ENCODE peak calls at places on chromosome 20, in four cellular contexts. C is CD8-positive, alpha-beta memory T cell; E is adrenal gland; I is cardiac fibroblast. J is an unnamed sample.

GRCh38 chr20:32435449-32436107 is 77.4 kb downstream of the ASXL1 start:
- DNase-seq in C (no peak), E (no peak), I (no peak), J (no peak)

GRCh38 chr20:1809121-1809520 is 86.1 kb upstream of the SIRPA start:
- DNase-seq in C (no peak), E (no peak), I (peak), J (peak)

GRCh38 chr20:37261714-37262113 is at the start of gene GHRH:
- DNase-seq in C (no peak), E (no peak), I (no peak), J (no peak)

GRCh38 chr20:16216227-16217210 is 356.7 kb downstream of the KIF16B start:
- DNase-seq in C (no peak), E (no peak), I (no peak), J (peak)

GRCh38 chr20:49420292-49420691 is 62.2 kb downstream of the KCNB1 start:
- DNase-seq in C (no peak), E (no peak), I (peak), J (peak)

GRCh38 chr20:17498181-17498580 is 33.0 kb downstream of the BFSP1 start:
- DNase-seq in C (no peak), E (no peak), I (peak), J (peak)

GRCh38 chr20:36548006-36548315 is 6.6 kb downstream of the MYL9 start:
- DNase-seq in C (no peak), E (no peak), I (no peak), J (no peak)

GRCh38 chr20:53658973-53659372 is 65.3 kb upstream of the ZNF217 start:
- DNase-seq in C (no peak), E (no peak), I (no peak), J (no peak)

GRCh38 chr20:45470939-45471338 is 1.4 kb downstream of the WFDC2 start:
- DNase-seq in C (no peak), E (no peak), I (no peak), J (no peak)

GRCh38 chr20:16078172-16078898 is 494.9 kb downstream of the KIF16B start:
- DNase-seq in C (no peak), E (no peak), I (no peak), J (no peak)

GRCh38 chr20:3543901-3544507 is 73.2 kb downstream of the ATRN start:
- DNase-seq in C (no peak), E (no peak), I (peak), J (peak)

GRCh38 chr20:47543006-47543431 is 41.3 kb downstream of the NCOA3 start:
- DNase-seq in C (no peak), E (no peak), I (peak), J (no peak)

GRCh38 chr20:47843886-47844567 is 58.7 kb upstream of the SULF2 start:
- DNase-seq in C (no peak), E (no peak), I (no peak), J (peak)

GRCh38 chr20:8309638-8310037 is 177.6 kb downstream of the PLCB1 start:
- DNase-seq in C (no peak), E (no peak), I (no peak), J (no peak)

GRCh38 chr20:49516916-49517315 is 34.4 kb upstream of the KCNB1 start:
- DNase-seq in C (no peak), E (no peak), I (no peak), J (no peak)

GRCh38 chr20:46945465-46945864 is 50.8 kb downstream of the EYA2 start:
- DNase-seq in C (no peak), E (no peak), I (no peak), J (peak)

GRCh38 chr20:44851545-44851944 is 34.0 kb upstream of the YWHAB start:
- DNase-seq in C (no peak), E (no peak), I (no peak), J (no peak)

GRCh38 chr20:4581838-4582237 is 139.9 kb upstream of the PRND start:
- DNase-seq in C (no peak), E (no peak), I (no peak), J (no peak)

GRCh38 chr20:45487231-45487635 is 17.7 kb downstream of the WFDC2 start:
- DNase-seq in C (no peak), E (no peak), I (no peak), J (no peak)

DNA sequence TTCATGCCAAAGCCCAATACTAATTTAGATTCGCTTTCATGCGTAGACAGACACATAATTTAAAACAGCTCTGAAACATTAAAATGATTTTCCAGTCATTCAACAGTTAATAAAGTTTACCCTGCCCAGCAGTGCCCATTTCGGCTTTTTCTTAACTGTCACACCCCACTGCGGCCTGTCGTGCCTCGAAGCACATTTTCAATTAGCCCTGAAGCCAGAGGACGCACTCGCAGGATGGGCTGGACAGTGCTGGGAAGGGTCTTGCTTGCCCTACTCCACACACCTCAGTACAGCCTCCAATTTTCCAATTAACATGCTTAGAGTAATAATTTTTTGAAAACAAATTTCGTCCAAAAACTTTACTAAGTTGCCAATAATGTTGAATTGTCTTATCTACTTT is 35.3 kb downstream of the TAF4 start:
- DNase-seq in C (no peak), E (no peak), I (no peak), J (no peak)
- H3K4me3 ChIP-seq in C (no peak), E (no peak), I (no peak), J (no peak)

GRCh38 chr20:34114809-34115208 is 2.8 kb upstream of the EIF2S2 start:
- DNase-seq in C (no peak), E (no peak), I (no peak), J (no peak)
- H3K4me3 ChIP-seq in C (no peak), E (no peak), I (no peak), J (no peak)

DNA sequence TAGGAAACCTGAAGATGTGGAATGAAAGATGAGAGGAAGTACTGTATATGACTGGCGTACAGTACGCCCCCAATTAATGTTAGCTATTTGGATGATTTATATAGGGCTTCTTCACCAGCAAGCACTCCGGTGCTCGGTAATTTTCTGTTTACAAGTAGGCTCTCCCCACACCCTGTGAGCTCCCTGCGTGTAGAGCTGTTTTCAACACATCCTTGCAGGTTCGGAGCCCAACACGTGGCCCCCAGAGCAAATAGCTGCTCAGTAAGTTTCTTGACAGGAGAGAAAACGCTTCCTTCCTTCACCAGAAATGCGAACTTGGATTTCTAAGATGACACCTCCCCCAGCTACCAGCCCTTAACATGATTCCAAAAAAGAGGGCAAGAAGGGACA is 1.2 kb upstream of the RAB22A start:
- DNase-seq in C (no peak), E (no peak), I (no peak), J (no peak)
- H3K4me3 ChIP-seq in C (peak), E (no peak), I (peak), J (peak)

DNA sequence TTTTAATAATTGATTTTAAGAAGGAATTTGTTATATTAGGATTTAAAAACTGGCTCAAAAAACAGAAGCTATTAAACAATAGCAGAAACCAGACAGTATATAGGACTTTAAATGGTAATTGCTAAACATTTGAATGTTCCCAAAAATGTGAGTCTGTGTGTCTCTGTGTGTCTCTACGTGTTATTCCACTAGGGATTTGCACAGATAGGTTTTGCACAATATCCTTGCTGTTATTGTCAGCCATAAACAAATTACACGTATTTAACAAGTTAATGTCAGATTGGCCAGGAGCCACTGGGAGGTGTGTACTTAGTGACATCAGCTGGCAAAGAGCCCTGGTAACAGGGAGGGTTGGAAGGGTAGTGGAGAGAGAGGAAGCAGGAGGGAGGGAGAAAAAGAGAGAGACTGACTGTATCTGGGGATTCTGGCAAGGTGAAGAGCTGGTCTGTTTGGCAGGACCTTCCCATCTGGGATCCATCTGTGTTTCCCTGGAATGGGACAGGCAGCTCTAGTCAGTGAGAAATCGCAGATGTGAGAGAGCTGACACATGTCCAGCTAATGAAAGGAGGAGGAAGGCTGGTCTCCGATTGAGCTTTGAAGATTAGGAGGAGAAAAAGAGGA is 72.2 kb downstream of the CBFA2T2 start:
- DNase-seq in C (no peak), E (peak), I (peak), J (peak)
- H3K4me3 ChIP-seq in C (no peak), E (no peak), I (peak), J (peak)

GRCh38 chr20:59891581-59891980 is 41.9 kb downstream of the SYCP2 start:
- DNase-seq in C (no peak), E (no peak), I (no peak), J (no peak)
- H3K4me3 ChIP-seq in C (no peak), E (no peak), I (no peak), J (no peak)

J was measured in PC-3.